ENCODE peak calls at places on chromosomes 4 and X, in four cellular contexts. V, D, B and Z are unnamed samples.

GRCh38 chrX:2320580-2321327 is 180.0 kb downstream of the DHRSX start:
- DNase-seq in V (peak), D (peak), B (no peak), Z (no peak)

GRCh38 chr4:102614801-102615200 is 113.6 kb downstream of the NFKB1 start:
- DNase-seq in V (no peak), B (no peak), D (no peak), Z (no peak)

GRCh38 chr4:123315617-123316016 is 81.0 kb upstream of the SPRY1 start:
- DNase-seq in V (no peak), B (no peak), D (no peak), Z (no peak)

GRCh38 chrX:118156254-118156952 is 39.8 kb upstream of the KLHL13 start:
- DNase-seq in B (no peak), D (no peak), V (no peak), Z (no peak)

GRCh38 chrX:24676403-24677024 is 17.2 kb upstream of the POLA1 start:
- DNase-seq in B (no peak), D (peak), V (no peak), Z (peak)

GRCh38 chr4:156950950-156951349 is 20.6 kb downstream of the PDGFC start:
- DNase-seq in B (no peak), V (no peak), D (no peak), Z (no peak)

GRCh38 chr4:22978656-22979055 is 285.9 kb downstream of the GBA3 start:
- DNase-seq in B (no peak), V (no peak), D (no peak), Z (no peak)

GRCh38 chr4:121227254-121227867 is 63.2 kb upstream of the TNIP3 start:
- DNase-seq in D (no peak), B (no peak), V (no peak), Z (no peak)

GRCh38 chrX:41889317-41890025 is 33.9 kb downstream of the CASK start:
- DNase-seq in V (peak), B (peak), D (peak), Z (peak)

GRCh38 chrX:11125079-11125478 is 13.9 kb downstream of the HCCS start:
- DNase-seq in V (no peak), B (no peak), D (no peak), Z (no peak)

GRCh38 chr4:88018471-88018870 is 11.0 kb downstream of the PKD2 start:
- DNase-seq in V (peak), B (peak), D (peak), Z (no peak)

GRCh38 chrX:19372170-19373033 is 28.7 kb downstream of the PDHA1 start:
- DNase-seq in D (peak), B (peak), V (peak), Z (peak)

DNA sequence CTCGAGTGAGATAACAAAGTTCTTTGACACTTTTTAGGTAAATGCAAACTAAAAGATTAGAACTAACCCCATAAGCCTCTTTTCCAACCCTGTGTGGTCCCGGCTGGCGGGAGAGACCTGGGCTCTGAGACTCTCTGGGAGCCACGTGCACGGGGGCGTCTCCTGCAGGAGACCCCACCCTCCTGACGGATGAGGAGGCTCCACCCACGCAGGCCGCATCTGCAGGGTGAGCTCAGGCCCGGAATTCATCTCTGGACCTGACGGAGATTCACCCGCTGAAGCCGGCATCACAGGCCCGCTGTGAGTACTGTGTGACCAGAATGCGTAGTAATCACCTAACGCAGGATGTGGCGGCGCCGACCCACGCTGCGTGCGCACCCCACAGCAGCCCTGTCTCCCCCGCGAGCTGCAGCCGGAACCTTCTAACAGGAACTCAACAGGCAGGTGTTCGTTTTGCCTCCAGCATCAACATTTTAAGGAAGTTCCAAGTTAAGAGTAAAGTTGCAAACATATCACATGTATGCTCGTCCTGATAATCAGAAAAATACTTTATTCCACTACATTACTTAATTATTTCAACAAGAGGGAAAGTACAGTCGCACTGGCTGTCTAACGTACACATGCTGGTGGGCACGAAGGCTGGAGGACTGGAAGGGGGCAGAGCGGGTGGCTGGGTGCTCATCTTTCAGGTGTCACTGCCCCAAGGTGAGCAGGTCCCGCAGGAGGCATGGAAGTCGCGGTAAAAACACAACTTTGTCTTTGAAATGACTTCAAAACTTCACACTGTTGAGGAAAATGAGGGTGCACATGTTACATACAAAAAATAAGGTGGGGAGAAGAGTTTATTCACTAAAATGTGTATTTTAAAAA is 44.5 kb downstream of the FGFRL1 start:
- DNase-seq in D (no peak), V (peak), B (no peak), Z (no peak)
- TF ChIP-seq EZH2 in D (no peak), V (no peak), B (no peak), Z (no peak)

GRCh38 chrX:120015145-120016067 is 62.1 kb downstream of the RHOXF2B start:
- DNase-seq in D (peak), B (no peak), V (no peak), Z (no peak)
- TF ChIP-seq EZH2 in D (no peak), B (peak), V (no peak), Z (no peak)

DNA sequence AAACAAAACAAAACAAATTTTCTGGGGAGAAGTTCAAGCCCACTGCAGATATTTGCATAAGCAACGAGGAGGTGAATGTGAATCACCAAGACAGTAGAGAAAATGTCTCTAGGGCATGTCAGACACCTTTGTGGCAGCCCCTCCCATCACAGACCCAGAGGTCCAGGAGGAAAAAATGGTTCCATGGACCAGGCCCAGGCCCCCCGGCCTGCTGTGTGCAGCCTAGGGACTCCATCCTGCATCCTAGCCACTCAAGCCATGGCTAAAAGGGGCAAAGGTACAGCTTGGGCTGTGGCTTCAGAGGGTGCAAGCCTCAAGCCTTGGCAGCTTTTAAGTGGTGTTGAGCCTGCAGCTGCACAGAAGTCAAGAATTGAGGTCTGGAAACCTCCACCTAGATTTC is 54.0 kb downstream of the LPAR4 start:
- DNase-seq in B (no peak), V (no peak), D (no peak), Z (no peak)
- TF ChIP-seq EZH2 in B (no peak), V (no peak), D (no peak), Z (no peak)

GRCh38 chr4:139278956-139279722 is 886 bp downstream of the MGARP start:
- DNase-seq in B (peak), D (no peak), V (peak), Z (peak)

GRCh38 chr4:139281212-139281611 is 1.2 kb upstream of the MGARP start:
- DNase-seq in D (no peak), V (no peak), B (no peak), Z (peak)

GRCh38 chr4:139282375-139283075 is 2.5 kb upstream of the MGARP start:
- DNase-seq in D (peak), B (peak), V (peak), Z (peak)

GRCh38 chr4:139278450-139278849 is 1.6 kb downstream of the MGARP start:
- DNase-seq in B (no peak), V (no peak), D (no peak), Z (no peak)

DNA sequence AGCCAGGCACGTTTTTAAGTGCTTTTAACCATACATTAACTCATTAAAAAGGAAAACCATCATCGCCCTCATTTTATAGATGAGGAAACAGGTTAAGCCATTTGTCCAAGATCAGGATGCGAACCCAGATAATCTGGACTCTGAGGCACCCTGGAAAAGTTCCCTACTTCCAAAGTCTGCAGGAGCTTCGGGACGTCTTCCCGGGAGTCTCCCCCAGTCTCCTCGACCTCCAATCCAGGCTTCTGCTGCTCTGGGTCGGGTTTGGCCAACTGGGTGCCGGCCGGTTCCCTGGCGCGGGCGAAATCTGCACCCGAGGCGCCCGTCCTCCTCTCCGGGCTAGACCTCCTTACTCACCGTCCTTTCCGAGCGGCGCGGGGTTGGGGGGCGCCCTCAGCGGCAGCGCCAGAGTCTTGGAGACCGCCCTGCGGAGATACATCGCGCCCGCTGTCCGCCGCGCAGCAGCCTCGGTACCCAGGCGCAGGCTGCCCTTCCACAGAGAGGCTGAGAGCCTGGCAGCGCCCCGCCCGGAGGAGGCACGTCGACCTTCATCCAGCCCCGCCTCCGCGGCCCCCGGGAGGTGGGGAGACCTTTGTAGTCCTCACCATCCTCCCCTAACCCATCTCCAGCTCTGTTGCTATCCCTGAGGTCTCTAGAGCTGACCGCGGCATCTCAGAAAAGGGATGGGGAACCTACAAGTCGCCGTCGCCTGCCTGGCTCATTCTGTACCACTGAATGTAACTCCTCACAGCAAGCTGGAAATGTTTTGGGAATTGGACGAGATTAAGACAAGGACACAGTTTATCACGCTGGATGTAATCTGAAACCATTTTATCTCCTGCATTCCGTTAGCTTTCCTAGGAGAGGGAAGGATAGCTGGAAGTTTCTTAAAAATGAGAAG is at the start of gene MGARP:
- DNase-seq in V (peak), B (peak), D (no peak), Z (peak)
- TF ChIP-seq EZH2 in V (no peak), B (no peak), D (no peak), Z (no peak)

GRCh38 chr4:6671648-6672047 is 22.0 kb upstream of the S100P start:
- DNase-seq in D (no peak), V (no peak), B (no peak), Z (no peak)

GRCh38 chr4:6673660-6674499 is 19.8 kb upstream of the S100P start:
- DNase-seq in D (peak), B (peak), V (peak), Z (peak)

GRCh38 chr4:6676722-6677558 is 16.7 kb upstream of the S100P start:
- DNase-seq in D (no peak), V (no peak), B (no peak), Z (no peak)

GRCh38 chr4:6672131-6672530 is 21.5 kb upstream of the S100P start:
- DNase-seq in V (no peak), D (no peak), B (no peak), Z (no peak)

DNA sequence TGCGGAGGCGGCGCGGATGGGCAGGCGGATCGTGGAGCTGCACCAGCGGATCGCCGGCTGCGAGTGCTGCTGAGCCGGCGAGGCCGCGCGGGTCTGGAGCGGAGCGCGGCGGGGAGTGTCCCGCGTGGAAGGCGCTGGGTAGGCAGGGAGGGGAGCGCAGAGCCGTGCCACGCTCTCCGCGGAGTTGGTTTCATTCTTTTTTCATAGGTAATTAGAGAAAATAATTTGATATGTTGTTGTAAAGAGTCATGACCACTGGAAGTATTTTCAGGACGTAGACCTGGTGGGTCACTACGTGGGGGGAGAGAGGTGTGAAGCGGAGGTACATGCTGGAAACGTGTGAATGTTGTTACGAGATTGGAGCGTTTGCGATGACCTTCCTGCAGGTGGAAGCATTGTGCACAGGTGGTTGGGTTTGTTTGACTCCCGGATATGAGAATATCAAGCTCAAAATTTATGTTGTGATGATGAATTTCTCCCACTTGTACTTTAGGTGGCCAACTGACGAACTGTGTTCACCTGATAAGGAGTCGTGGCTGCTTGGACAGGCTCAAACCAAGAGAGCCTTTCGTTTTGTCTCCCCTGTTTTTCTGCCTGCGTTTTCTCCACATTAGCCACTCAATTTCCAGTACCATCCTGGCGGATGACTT is 19.1 kb upstream of the S100P start:
- DNase-seq in V (peak), B (no peak), D (peak), Z (peak)
- TF ChIP-seq EZH2 in V (no peak), B (no peak), D (no peak), Z (no peak)

GRCh38 chr4:82044141-82044993 is 329.4 kb downstream of the HNRNPD start:
- DNase-seq in V (peak), B (peak), D (peak), Z (no peak)

GRCh38 chr4:82042042-82042441 is 331.7 kb downstream of the HNRNPD start:
- DNase-seq in B (no peak), D (no peak), V (no peak), Z (no peak)

GRCh38 chr4:82045267-82045666 is 328.5 kb downstream of the HNRNPD start:
- DNase-seq in B (no peak), V (no peak), D (no peak), Z (no peak)

GRCh38 chr4:82043081-82043808 is 330.5 kb downstream of the HNRNPD start:
- DNase-seq in D (peak), V (no peak), B (no peak), Z (no peak)

GRCh38 chr4:82043809-82044137 is 330.0 kb downstream of the HNRNPD start:
- DNase-seq in V (no peak), B (no peak), D (no peak), Z (no peak)
- TF ChIP-seq EZH2 in V (no peak), B (no peak), D (no peak), Z (peak)

GRCh38 chr4:20252656-20253271 is 1.1 kb downstream of the SLIT2 start:
- DNase-seq in V (peak), D (peak), B (peak), Z (peak)
- TF ChIP-seq EZH2 in V (no peak), D (no peak), B (no peak), Z (no peak)